ENCODE peak calls at places on chromosome 16, in six cellular contexts. T, B, V, K, Z and I are unnamed samples.
A peak's percentile ranks its signal among the peaks of the same experiment; 100 is the strongest.

GRCh38 chr16:72372646-72373045 is 200.7 kb upstream of the PMFBP1 start:
- DNase-seq in T (no peak), Z (no peak), K (no peak), V (no peak), B (no peak), I (peak; percentile 47)

GRCh38 chr16:19316846-19317245 is 31.3 kb downstream of the CLEC19A start:
- DNase-seq in B (no peak), K (no peak), Z (no peak), V (no peak), T (no peak), I (no peak)

GRCh38 chr16:74029122-74029805 is 267.4 kb upstream of the PSMD7 start:
- DNase-seq in T (no peak), Z (no peak), K (no peak), V (no peak), B (no peak), I (no peak)

GRCh38 chr16:81697321-81697885 is 81.7 kb upstream of the PLCG2 start:
- DNase-seq in V (peak; percentile 52), Z (peak; percentile 54), T (peak; percentile 51), K (peak; percentile 74), B (no peak), I (peak; percentile 68)

GRCh38 chr16:14284371-14284770 is 213.3 kb downstream of the MRTFB start:
- DNase-seq in B (no peak), Z (no peak), T (no peak), K (no peak), V (no peak), I (no peak)

GRCh38 chr16:66695935-66696668 is 441 bp downstream of the CMTM4 start:
- DNase-seq in T (peak; percentile 13), K (peak; percentile 88), V (peak; percentile 53), B (peak; percentile 77), Z (no peak), I (no peak)

GRCh38 chr16:11251525-11252481 is 4.2 kb downstream of the SOCS1 start:
- DNase-seq in B (no peak), T (no peak), K (no peak), V (no peak), Z (peak; percentile 90), I (peak; percentile 65)

GRCh38 chr16:56349711-56350161 is 75.6 kb downstream of the AMFR start:
- DNase-seq in B (no peak), T (no peak), Z (no peak), K (peak; percentile 51), V (no peak), I (no peak)

GRCh38 chr16:19274178-19274797 is 11.2 kb upstream of the CLEC19A start:
- DNase-seq in Z (no peak), K (no peak), T (no peak), B (no peak), V (no peak), I (no peak)

GRCh38 chr16:57993452-57993851 is 7.0 kb downstream of the ZNF319 start:
- DNase-seq in T (no peak), V (peak; percentile 38), K (peak; percentile 66), B (peak; percentile 50), Z (no peak), I (no peak)

GRCh38 chr16:84462296-84463210 is 41.9 kb downstream of the MEAK7 start:
- DNase-seq in B (peak; percentile 16), V (no peak), Z (no peak), T (no peak), K (no peak), I (no peak)

GRCh38 chr16:4373909-4374742 is 2.5 kb downstream of the VASN start:
- DNase-seq in Z (peak; percentile 97), B (peak; percentile 79), V (peak; percentile 58), K (peak; percentile 96), T (peak; percentile 67), I (peak; percentile 97)

GRCh38 chr16:10080031-10080772 is 102.0 kb downstream of the GRIN2A start:
- DNase-seq in V (peak; percentile 88), K (no peak), Z (peak; percentile 97), T (peak; percentile 55), B (no peak), I (peak; percentile 75)

GRCh38 chr16:53664724-53665345 is 38.8 kb downstream of the RPGRIP1L start:
- DNase-seq in Z (peak; percentile 97), V (no peak), B (no peak), T (peak; percentile 3), K (no peak), I (peak; percentile 91)

GRCh38 chr16:82280867-82281266 is 110.8 kb upstream of the MPHOSPH6 start:
- DNase-seq in Z (no peak), K (no peak), B (no peak), V (no peak), T (no peak), I (no peak)

GRCh38 chr16:9557266-9557665 is 465.8 kb downstream of the HAPSTR1 start:
- DNase-seq in V (no peak), B (no peak), Z (no peak), K (no peak), T (no peak), I (no peak)

GRCh38 chr16:48435319-48435682 is 50.1 kb upstream of the SIAH1 start:
- DNase-seq in V (no peak), B (no peak), Z (no peak), K (no peak), T (no peak), I (no peak)

GRCh38 chr16:11263737-11264136 is 5.4 kb downstream of the TNP2 start:
- DNase-seq in B (no peak), Z (no peak), V (no peak), T (no peak), K (no peak), I (no peak)

GRCh38 chr16:51898872-51899271 is 648.1 kb downstream of the TOX3 start:
- DNase-seq in V (no peak), K (no peak), B (no peak), Z (no peak), T (no peak), I (no peak)

GRCh38 chr16:65548470-65548869 is 426.6 kb upstream of the CDH11 start:
- DNase-seq in V (no peak), Z (no peak), K (no peak), T (no peak), B (no peak), I (no peak)

GRCh38 chr16:66717112-66717675 is 20.7 kb upstream of the CMTM4 start:
- DNase-seq in B (no peak), V (peak; percentile 26), Z (peak; percentile 84), T (peak; percentile 14), K (no peak), I (peak; percentile 54)

GRCh38 chr16:21101631-21102420 is 48.8 kb downstream of the DNAH3 start:
- DNase-seq in B (no peak), K (no peak), T (no peak), V (peak; percentile 43), Z (peak; percentile 27), I (peak; percentile 23)
- TF ChIP-seq CTCF in B (peak; percentile 22), K (peak; percentile 24), T (peak; percentile 5), V (peak; percentile 30), Z (peak; percentile 39), I (peak; percentile 47)

GRCh38 chr16:21614896-21615295 is 15.5 kb downstream of the METTL9 start:
- DNase-seq in T (no peak), K (no peak), B (no peak), Z (no peak), V (no peak), I (no peak)
- TF ChIP-seq CTCF in T (no peak), K (no peak), B (peak; percentile 6), Z (no peak), V (no peak), I (peak; percentile 16)

GRCh38 chr16:88063201-88063773 is 112.1 kb downstream of the BANP start:
- DNase-seq in K (peak; percentile 82), B (no peak), V (no peak), T (peak; percentile 27), Z (peak; percentile 84), I (peak; percentile 94)
- TF ChIP-seq CTCF in K (no peak), B (no peak), V (no peak), T (peak; percentile 9), Z (peak; percentile 69), I (peak; percentile 62)

GRCh38 chr16:68097088-68097487 is 11.9 kb downstream of the NFATC3 start:
- DNase-seq in B (no peak), Z (no peak), V (no peak), K (no peak), T (no peak), I (no peak)

GRCh38 chr16:68096491-68096890 is 11.3 kb downstream of the NFATC3 start:
- DNase-seq in B (no peak), T (no peak), V (no peak), K (no peak), Z (no peak), I (no peak)

GRCh38 chr16:68105611-68106010 is 20.4 kb downstream of the NFATC3 start:
- DNase-seq in Z (peak; percentile 53), V (no peak), B (no peak), K (no peak), T (no peak), I (no peak)

GRCh38 chr16:68097895-68098294 is 12.7 kb downstream of the NFATC3 start:
- DNase-seq in T (no peak), K (no peak), V (no peak), B (no peak), Z (no peak), I (no peak)

DNA sequence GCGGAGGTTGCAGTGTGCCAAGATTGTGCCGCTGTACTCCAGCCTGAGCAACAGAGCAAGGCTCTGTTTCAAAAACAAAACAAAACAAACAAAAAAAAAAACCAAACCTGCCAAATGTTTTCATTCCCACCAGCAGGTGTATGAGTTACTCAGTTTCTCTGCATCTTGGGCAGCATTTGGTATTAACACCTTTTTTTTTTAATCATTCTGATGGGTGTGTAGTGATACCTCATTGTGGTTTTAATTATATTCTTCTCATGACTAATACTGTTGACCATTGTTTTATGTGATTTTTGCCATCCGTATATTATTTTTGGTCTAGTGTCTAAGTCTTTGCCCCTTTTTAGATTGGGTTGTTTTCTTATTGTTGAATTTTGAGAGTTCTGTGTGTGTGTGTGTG is 15.3 kb downstream of the NFATC3 start:
- DNase-seq in K (no peak), Z (no peak), V (no peak), T (no peak), B (no peak), I (no peak)
- TF ChIP-seq CTCF in K (no peak), Z (no peak), V (no peak), T (no peak), B (no peak), I (no peak)